ENCODE peak calls at places on chromosome 1, in six cellular contexts. E is mammary epithelial cell; Z is GM23248; I is uterus; F is CD8-positive, alpha-beta T cell; O is OCI-LY7. N is an unnamed sample.
A peak's percentile ranks its signal among the peaks of the same experiment; 100 is the strongest.

GRCh38 chr1:201707027-201707426 is 121.9 kb upstream of the IPO9 start:
- DNase-seq in O (no peak), E (no peak), I (no peak), F (no peak), Z (no peak), N (no peak)

GRCh38 chr1:203597386-203598040 is 29.1 kb upstream of the ATP2B4 start:
- DNase-seq in O (no peak), E (no peak), F (no peak), Z (peak; percentile 41), I (peak; percentile 82), N (no peak)

GRCh38 chr1:171595324-171595723 is 26.7 kb upstream of the MYOCOS start:
- DNase-seq in O (no peak), E (no peak), I (no peak), Z (peak; percentile 22), F (no peak), N (no peak)

GRCh38 chr1:154839691-154840090 is 30.4 kb downstream of the KCNN3 start:
- DNase-seq in F (no peak), O (no peak), Z (peak; percentile 57), E (no peak), I (no peak), N (no peak)

GRCh38 chr1:97160796-97161195 is 439.2 kb downstream of the PTBP2 start:
- DNase-seq in F (no peak), Z (peak; percentile 31), O (no peak), I (no peak), E (no peak), N (no peak)

GRCh38 chr1:83860506-83861221 is 138.3 kb downstream of the TTLL7 start:
- DNase-seq in O (peak; percentile 63), Z (no peak), I (peak; percentile 39), E (peak; percentile 57), F (peak; percentile 45), N (peak; percentile 75)

GRCh38 chr1:2606806-2607680 is 20.5 kb downstream of the PRXL2B start:
- DNase-seq in E (no peak), O (no peak), F (no peak), Z (no peak), I (no peak), N (no peak)

GRCh38 chr1:237025358-237026074 is 16.5 kb upstream of the RYR2 start:
- DNase-seq in Z (no peak), I (no peak), O (no peak), F (no peak), E (no peak), N (no peak)

GRCh38 chr1:173052681-173053196 is 2.0 kb upstream of the TNFSF18 start:
- DNase-seq in F (no peak), O (no peak), Z (no peak), I (no peak), E (peak; percentile 90), N (no peak)

GRCh38 chr1:232915212-232915611 is 35.2 kb upstream of the NTPCR start:
- DNase-seq in I (no peak), O (no peak), F (no peak), E (no peak), Z (no peak), N (no peak)

GRCh38 chr1:53294557-53294956 is 33.3 kb downstream of the LRP8 start:
- DNase-seq in F (no peak), I (no peak), E (peak; percentile 67), Z (peak; percentile 88), O (no peak), N (no peak)

GRCh38 chr1:12383786-12384185 is 154.0 kb downstream of the VPS13D start:
- DNase-seq in I (no peak), Z (peak; percentile 35), E (peak; percentile 57), F (no peak), O (no peak), N (no peak)

GRCh38 chr1:232511172-232511571 is 118.8 kb downstream of the SIPA1L2 start:
- DNase-seq in Z (peak; percentile 38), E (peak; percentile 12), I (no peak), F (no peak), O (no peak), N (no peak)

GRCh38 chr1:99004270-99005141 is at the start of gene PLPPR5:
- DNase-seq in E (no peak), I (no peak), O (no peak), Z (peak; percentile 68), F (no peak), N (no peak)

GRCh38 chr1:155125511-155125945 is 2.1 kb upstream of the EFNA1 start:
- DNase-seq in E (peak; percentile 93), I (no peak), F (no peak), O (no peak), Z (no peak), N (no peak)

DNA sequence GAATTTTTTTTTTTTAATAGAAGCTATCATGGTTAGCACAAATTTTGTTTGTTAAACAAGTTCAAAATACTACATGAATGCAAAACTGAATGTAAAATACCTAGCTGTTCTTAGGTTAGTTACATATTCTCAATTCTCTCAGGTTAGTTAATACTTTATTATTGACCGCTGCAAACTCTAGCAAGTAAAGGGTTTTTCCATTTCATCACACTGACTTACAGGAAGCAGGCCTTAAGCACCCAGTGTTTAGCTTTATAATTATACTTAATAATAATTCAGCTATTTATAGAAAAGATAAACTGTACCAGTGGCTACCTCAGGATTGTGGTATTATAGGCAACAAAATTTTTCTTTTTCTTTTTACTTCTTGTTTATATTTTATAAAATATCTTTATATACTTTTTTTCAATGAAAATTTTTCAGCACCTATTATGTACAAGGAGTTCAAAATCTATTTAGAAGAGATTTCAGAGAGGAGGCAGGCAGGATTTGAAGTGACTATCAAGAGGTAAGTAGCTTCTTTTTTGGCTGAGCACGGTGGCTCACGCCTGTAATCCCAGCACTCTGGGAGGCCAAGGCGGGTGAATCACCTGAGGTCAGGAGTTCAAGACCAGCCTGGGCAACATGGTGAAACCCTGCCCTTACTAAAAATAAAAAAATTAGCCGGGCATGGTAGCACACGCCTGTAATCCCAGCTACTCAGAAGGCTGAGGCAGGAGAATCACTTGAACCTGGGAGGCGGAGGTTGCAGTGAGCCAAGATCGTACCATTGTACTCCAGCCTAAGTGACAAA is 17.9 kb downstream of the PLPP3 start:
- DNase-seq in E (no peak), Z (no peak), I (no peak), O (no peak), F (no peak), N (no peak)
- H3K4me1 ChIP-seq in E (no peaks in the 10 kb centered on the region), Z (peaks cover 16% of the 10 kb centered on the region), I (no peaks in the 10 kb centered on the region), O (peaks cover 34% of the 10 kb centered on the region), F (no peaks in the 10 kb centered on the region), N (peaks cover 9% of the 10 kb centered on the region)

GRCh38 chr1:23168079-23168461 is 586 bp downstream of the LUZP1 start:
- DNase-seq in I (peak; percentile 32), O (peak; percentile 57), F (no peak), Z (peak; percentile 69), E (no peak), N (peak; percentile 60)

GRCh38 chr1:23168462-23169218 is at the start of gene LUZP1:
- DNase-seq in F (peak; percentile 67), E (peak; percentile 80), O (peak; percentile 85), I (peak; percentile 91), Z (peak; percentile 90), N (peak; percentile 87)

GRCh38 chr1:23169219-23169575 is 541 bp upstream of the LUZP1 start:
- DNase-seq in I (no peak), E (no peak), O (no peak), F (no peak), Z (no peak), N (no peak)

GRCh38 chr1:23166854-23167253 is 1.8 kb downstream of the LUZP1 start:
- DNase-seq in O (no peak), Z (peak; percentile 29), E (no peak), I (no peak), F (no peak), N (no peak)

DNA sequence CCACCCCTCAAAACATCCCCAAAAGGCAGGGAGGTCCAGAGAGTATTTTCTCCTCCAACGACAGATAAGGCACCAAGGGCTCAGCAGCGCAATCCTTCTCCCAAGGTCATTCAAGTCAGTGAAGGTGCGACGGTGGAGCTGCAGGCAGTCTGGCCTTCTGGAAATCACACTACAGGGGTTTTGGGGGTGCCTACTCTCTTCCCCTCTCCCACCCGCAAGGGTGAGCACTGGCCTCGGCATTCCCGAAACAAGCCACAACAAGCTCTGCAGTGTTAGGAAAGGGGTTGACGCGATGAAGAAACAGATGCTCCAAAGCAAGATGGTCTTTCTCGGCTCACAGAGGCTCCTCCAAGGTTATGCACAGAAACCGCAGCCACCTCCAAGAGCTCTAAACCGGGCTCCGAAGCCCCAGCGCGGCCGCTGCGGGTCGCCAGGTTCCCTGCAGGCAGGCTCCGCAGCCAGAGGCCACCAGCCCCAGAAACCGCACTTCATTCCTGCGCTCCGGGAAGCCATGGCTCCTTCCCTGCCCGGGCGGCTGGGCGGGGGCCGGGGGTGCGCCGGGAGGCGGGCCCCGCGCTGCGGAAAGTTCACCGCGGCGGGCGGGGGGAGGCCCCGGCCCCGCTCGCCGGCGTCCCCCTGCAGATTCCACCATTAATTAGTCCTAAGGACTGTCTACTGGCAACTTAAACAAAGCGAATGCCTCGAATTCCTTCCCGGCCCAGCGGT is 1.1 kb downstream of the LUZP1 start:
- DNase-seq in E (peak; percentile 79), O (peak; percentile 45), Z (peak; percentile 74), I (peak; percentile 41), F (no peak), N (no peak)
- H3K4me1 ChIP-seq in E (peaks cover 46% of the 10 kb centered on the region), O (peaks cover 42% of the 10 kb centered on the region), Z (peaks cover 38% of the 10 kb centered on the region), I (no peaks in the 10 kb centered on the region), F (peaks cover 20% of the 10 kb centered on the region), N (peaks cover 4% of the 10 kb centered on the region)

GRCh38 chr1:230575886-230576477 is 66.3 kb upstream of the COG2 start:
- DNase-seq in I (no peak), E (no peak), O (no peak), Z (no peak), F (no peak), N (no peak)
- H3K4me1 ChIP-seq in I (no peaks in the 10 kb centered on the region), E (no peaks in the 10 kb centered on the region), O (no peaks in the 10 kb centered on the region), Z (no peaks in the 10 kb centered on the region), F (no peaks in the 10 kb centered on the region), N (no peaks in the 10 kb centered on the region)

DNA sequence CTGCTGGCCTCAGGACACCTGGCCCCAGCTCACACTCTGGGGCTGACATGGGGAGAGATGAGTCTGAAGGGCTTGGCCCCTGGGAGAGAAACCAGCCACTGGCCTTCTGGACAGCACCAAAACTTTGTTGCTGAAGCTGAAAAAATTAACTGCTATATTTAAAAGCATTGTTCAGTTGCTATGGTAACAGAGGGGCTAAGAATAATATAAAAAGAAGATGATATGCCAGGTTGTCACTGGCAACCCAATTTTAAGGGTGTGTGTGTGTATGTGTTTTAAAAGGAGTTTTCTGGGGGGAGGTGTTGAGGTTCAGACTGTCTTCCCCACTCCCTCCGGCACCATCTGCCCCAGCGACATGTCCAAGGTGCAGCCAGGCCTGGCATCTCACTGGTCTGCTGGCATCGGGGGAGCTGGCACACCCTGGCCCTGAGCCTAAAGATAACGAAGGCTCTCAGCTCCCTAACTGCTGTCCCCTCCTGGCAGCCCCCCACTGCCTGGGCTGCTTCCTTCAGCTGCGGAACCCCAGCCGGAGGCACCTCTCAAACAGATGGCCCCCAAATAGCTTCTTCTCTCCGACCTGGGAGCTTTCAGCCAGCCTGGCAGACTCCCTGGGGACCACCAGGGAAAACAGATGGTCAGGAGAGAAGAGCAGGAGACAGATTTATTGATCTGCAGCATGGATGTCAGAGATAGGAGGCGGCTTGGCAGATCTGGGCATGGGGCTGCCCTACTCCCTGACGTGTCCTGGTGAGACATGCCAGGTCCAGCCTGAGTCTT is 203.9 kb downstream of the HIVEP3 start:
- DNase-seq in F (no peak), I (no peak), O (no peak), Z (peak; percentile 34), E (no peak), N (no peak)
- H3K4me1 ChIP-seq in F (no peaks in the 10 kb centered on the region), I (peaks cover 3% of the 10 kb centered on the region), O (no peaks in the 10 kb centered on the region), Z (peaks cover 21% of the 10 kb centered on the region), E (peaks cover 19% of the 10 kb centered on the region), N (peaks cover 30% of the 10 kb centered on the region)